ENCODE peak calls at places on chromosomes 12 and 14, in nine cellular contexts. One of them, this sample, is unnamed. For H3K4me1, the result is how much of the 10 kb centered on the place peaks cover.

GRCh38 chr12:41213107-41213506 is 25.0 kb downstream of the PDZRN4 start:
- DNase-seq in GM23338: no peak
- DNase-seq in breast epithelium: no peak
- DNase-seq in sigmoid colon: no peak
- DNase-seq in Panc1: no peak
- DNase-seq in suprapubic skin: no peak
- DNase-seq in prostate gland: no peak
- DNase-seq in endothelial cell of umbilical vein: no peak
- DNase-seq in transverse colon: no peak
- DNase-seq in this sample: no peak

GRCh38 chr14:96362071-96362964 is 823 bp downstream of the ATG2B start:
- DNase-seq in sigmoid colon: no peak
- DNase-seq in transverse colon: peak
- DNase-seq in endothelial cell of umbilical vein: peak
- DNase-seq in Panc1: peak
- DNase-seq in GM23338: peak
- DNase-seq in prostate gland: peak
- DNase-seq in suprapubic skin: no peak
- DNase-seq in breast epithelium: peak
- DNase-seq in this sample: peak

GRCh38 chr12:115147916-115148315 is 463.9 kb upstream of the TBX3 start:
- DNase-seq in transverse colon: no peak
- DNase-seq in GM23338: no peak
- DNase-seq in endothelial cell of umbilical vein: no peak
- DNase-seq in breast epithelium: no peak
- DNase-seq in sigmoid colon: no peak
- DNase-seq in prostate gland: no peak
- DNase-seq in Panc1: no peak
- DNase-seq in suprapubic skin: no peak
- DNase-seq in this sample: no peak

GRCh38 chr12:92553389-92553788 is 149.4 kb upstream of the PLEKHG7 start:
- DNase-seq in GM23338: no peak
- DNase-seq in sigmoid colon: peak
- DNase-seq in prostate gland: peak
- DNase-seq in transverse colon: no peak
- DNase-seq in Panc1: no peak
- DNase-seq in suprapubic skin: no peak
- DNase-seq in endothelial cell of umbilical vein: peak
- DNase-seq in breast epithelium: no peak
- DNase-seq in this sample: peak

GRCh38 chr12:13836116-13836515 is 145.3 kb downstream of the GRIN2B start:
- DNase-seq in sigmoid colon: no peak
- DNase-seq in GM23338: no peak
- DNase-seq in endothelial cell of umbilical vein: no peak
- DNase-seq in suprapubic skin: no peak
- DNase-seq in transverse colon: no peak
- DNase-seq in Panc1: no peak
- DNase-seq in prostate gland: no peak
- DNase-seq in breast epithelium: no peak
- DNase-seq in this sample: no peak

GRCh38 chr14:37247777-37248461 is 50.2 kb downstream of the MIPOL1 start:
- DNase-seq in prostate gland: peak
- DNase-seq in suprapubic skin: no peak
- DNase-seq in Panc1: no peak
- DNase-seq in sigmoid colon: no peak
- DNase-seq in endothelial cell of umbilical vein: no peak
- DNase-seq in breast epithelium: no peak
- DNase-seq in transverse colon: no peak
- DNase-seq in GM23338: no peak
- DNase-seq in this sample: no peak

GRCh38 chr14:73758392-73759182 is 44.4 kb upstream of the PNMA1 start:
- DNase-seq in breast epithelium: no peak
- DNase-seq in suprapubic skin: no peak
- DNase-seq in sigmoid colon: peak
- DNase-seq in prostate gland: peak
- DNase-seq in GM23338: peak
- DNase-seq in Panc1: no peak
- DNase-seq in transverse colon: peak
- DNase-seq in endothelial cell of umbilical vein: peak
- DNase-seq in this sample: peak

GRCh38 chr12:117313906-117314305 is 47.5 kb downstream of the NOS1 start:
- DNase-seq in suprapubic skin: no peak
- DNase-seq in GM23338: no peak
- DNase-seq in sigmoid colon: no peak
- DNase-seq in transverse colon: no peak
- DNase-seq in Panc1: no peak
- DNase-seq in prostate gland: no peak
- DNase-seq in breast epithelium: no peak
- DNase-seq in endothelial cell of umbilical vein: no peak
- DNase-seq in this sample: no peak

GRCh38 chr14:24277606-24278321 is 6.4 kb upstream of the RABGGTA start:
- DNase-seq in prostate gland: no peak
- DNase-seq in suprapubic skin: no peak
- DNase-seq in sigmoid colon: no peak
- DNase-seq in GM23338: no peak
- DNase-seq in endothelial cell of umbilical vein: no peak
- DNase-seq in transverse colon: peak
- DNase-seq in breast epithelium: no peak
- DNase-seq in Panc1: no peak
- DNase-seq in this sample: peak

GRCh38 chr12:65156366-65156831 is 13.0 kb upstream of the LEMD3 start:
- DNase-seq in suprapubic skin: no peak
- DNase-seq in prostate gland: no peak
- DNase-seq in transverse colon: no peak
- DNase-seq in sigmoid colon: no peak
- DNase-seq in endothelial cell of umbilical vein: peak
- DNase-seq in GM23338: no peak
- DNase-seq in breast epithelium: no peak
- DNase-seq in Panc1: no peak
- DNase-seq in this sample: no peak

GRCh38 chr12:15209782-15210181 is 11.4 kb downstream of the RERG start:
- DNase-seq in prostate gland: no peak
- DNase-seq in sigmoid colon: no peak
- DNase-seq in endothelial cell of umbilical vein: no peak
- DNase-seq in transverse colon: no peak
- DNase-seq in GM23338: no peak
- DNase-seq in suprapubic skin: no peak
- DNase-seq in breast epithelium: no peak
- DNase-seq in Panc1: no peak
- DNase-seq in this sample: no peak

GRCh38 chr12:14214495-14214894 is 151.0 kb upstream of the ATF7IP start:
- DNase-seq in endothelial cell of umbilical vein: no peak
- DNase-seq in breast epithelium: no peak
- DNase-seq in Panc1: no peak
- DNase-seq in GM23338: no peak
- DNase-seq in prostate gland: no peak
- DNase-seq in suprapubic skin: no peak
- DNase-seq in transverse colon: no peak
- DNase-seq in sigmoid colon: no peak
- DNase-seq in this sample: no peak

GRCh38 chr12:46562625-46563228 is 190.2 kb upstream of the SLC38A2 start:
- DNase-seq in suprapubic skin: no peak
- DNase-seq in GM23338: no peak
- DNase-seq in breast epithelium: no peak
- DNase-seq in transverse colon: no peak
- DNase-seq in sigmoid colon: no peak
- DNase-seq in prostate gland: peak
- DNase-seq in endothelial cell of umbilical vein: peak
- DNase-seq in Panc1: peak
- DNase-seq in this sample: no peak

DNA sequence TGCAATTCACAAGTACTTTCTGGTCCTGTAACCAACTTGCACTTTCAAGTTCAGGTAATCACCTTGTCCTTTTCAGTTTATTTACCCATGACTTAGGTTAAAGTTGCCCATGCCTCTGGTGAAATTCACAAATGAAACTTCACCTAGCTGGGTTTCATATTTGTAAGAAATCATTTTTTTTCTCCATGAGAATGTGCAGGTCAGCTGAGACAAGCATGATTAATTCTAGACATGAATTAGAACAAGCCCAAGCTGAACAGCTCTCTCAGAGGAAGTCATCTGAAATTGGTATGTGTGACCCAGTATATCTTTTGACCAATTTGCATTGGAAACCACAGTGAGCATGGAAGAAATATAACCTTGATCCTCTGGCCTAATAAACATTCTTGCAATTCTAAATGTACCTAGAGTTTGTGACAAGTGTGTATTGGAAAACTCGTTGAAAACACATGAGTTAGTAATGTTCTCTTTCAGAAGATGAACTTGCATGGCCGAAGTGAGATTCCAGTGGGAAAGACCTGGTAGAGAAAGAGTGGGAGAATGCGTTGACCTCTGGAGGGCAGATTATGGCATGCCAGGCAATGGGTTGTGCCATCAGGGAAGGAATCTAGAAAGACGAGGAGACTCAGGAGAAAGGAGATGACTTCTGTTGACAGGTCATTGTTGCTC is 486.5 kb downstream of the ZFP36L1 start:
- DNase-seq in Panc1: no peak
- DNase-seq in transverse colon: no peak
- DNase-seq in GM23338: no peak
- DNase-seq in endothelial cell of umbilical vein: no peak
- DNase-seq in suprapubic skin: no peak
- DNase-seq in sigmoid colon: no peak
- DNase-seq in prostate gland: no peak
- DNase-seq in breast epithelium: no peak
- DNase-seq in this sample: no peak
- TF ChIP-seq POLR2AphosphoS5 in Panc1: no peak
- TF ChIP-seq POLR2AphosphoS5 in transverse colon: no peak
- TF ChIP-seq POLR2AphosphoS5 in GM23338: no peak
- TF ChIP-seq POLR2AphosphoS5 in endothelial cell of umbilical vein: no peak
- TF ChIP-seq POLR2AphosphoS5 in suprapubic skin: no peak
- TF ChIP-seq POLR2AphosphoS5 in sigmoid colon: no peak
- TF ChIP-seq POLR2AphosphoS5 in prostate gland: no peak
- TF ChIP-seq POLR2AphosphoS5 in breast epithelium: no peak
- TF ChIP-seq POLR2AphosphoS5 in this sample: no peak

GRCh38 chr12:53210843-53211242 is 3.8 kb upstream of the ITGB7 start:
- DNase-seq in transverse colon: no peak
- DNase-seq in breast epithelium: no peak
- DNase-seq in sigmoid colon: no peak
- DNase-seq in endothelial cell of umbilical vein: no peak
- DNase-seq in GM23338: no peak
- DNase-seq in suprapubic skin: no peak
- DNase-seq in Panc1: no peak
- DNase-seq in prostate gland: no peak
- DNase-seq in this sample: peak
- H3K4me1 ChIP-seq in transverse colon: under half
- H3K4me1 ChIP-seq in breast epithelium: under half
- H3K4me1 ChIP-seq in sigmoid colon: under half
- H3K4me1 ChIP-seq in endothelial cell of umbilical vein: under half
- H3K4me1 ChIP-seq in GM23338: under half
- H3K4me1 ChIP-seq in suprapubic skin: under half
- H3K4me1 ChIP-seq in Panc1: under half
- H3K4me1 ChIP-seq in prostate gland: under half
- H3K4me1 ChIP-seq in this sample: half or more

DNA sequence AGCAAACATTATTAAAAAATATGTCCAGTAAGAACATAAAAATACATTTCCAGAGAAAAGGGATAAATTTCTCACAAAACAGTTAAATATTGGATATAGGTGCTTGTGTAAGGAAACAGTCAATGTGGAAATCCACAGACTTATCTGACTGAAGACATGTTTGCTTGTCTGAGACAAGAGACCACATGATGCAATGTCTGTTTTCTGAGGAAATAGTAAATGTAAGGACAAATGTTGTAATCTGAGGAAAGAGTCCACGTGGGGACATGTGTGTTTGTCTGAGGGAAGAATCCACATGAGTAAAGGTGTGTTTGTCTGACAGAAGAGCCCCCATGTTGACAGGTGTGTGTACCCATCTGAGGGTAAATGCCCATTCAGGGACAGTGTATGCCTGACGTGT is 1093.2 kb downstream of the TMEM121 start:
- DNase-seq in breast epithelium: no peak
- DNase-seq in endothelial cell of umbilical vein: no peak
- DNase-seq in Panc1: no peak
- DNase-seq in prostate gland: no peak
- DNase-seq in transverse colon: no peak
- DNase-seq in sigmoid colon: no peak
- DNase-seq in GM23338: no peak
- DNase-seq in suprapubic skin: no peak
- DNase-seq in this sample: no peak
- H3K27ac ChIP-seq in breast epithelium: no peak
- H3K27ac ChIP-seq in endothelial cell of umbilical vein: no peak
- H3K27ac ChIP-seq in Panc1: no peak
- H3K27ac ChIP-seq in prostate gland: no peak
- H3K27ac ChIP-seq in transverse colon: no peak
- H3K27ac ChIP-seq in sigmoid colon: no peak
- H3K27ac ChIP-seq in GM23338: no peak
- H3K27ac ChIP-seq in suprapubic skin: no peak
- H3K27ac ChIP-seq in this sample: no peak

GRCh38 chr14:51538973-51539372 is 112.7 kb upstream of the FRMD6 start:
- DNase-seq in transverse colon: no peak
- DNase-seq in Panc1: no peak
- DNase-seq in breast epithelium: no peak
- DNase-seq in endothelial cell of umbilical vein: no peak
- DNase-seq in sigmoid colon: no peak
- DNase-seq in prostate gland: no peak
- DNase-seq in suprapubic skin: no peak
- DNase-seq in GM23338: no peak
- DNase-seq in this sample: no peak

GRCh38 chr14:51535443-51536044 is 116.2 kb upstream of the FRMD6 start:
- DNase-seq in GM23338: no peak
- DNase-seq in breast epithelium: no peak
- DNase-seq in suprapubic skin: no peak
- DNase-seq in transverse colon: no peak
- DNase-seq in endothelial cell of umbilical vein: no peak
- DNase-seq in Panc1: no peak
- DNase-seq in prostate gland: no peak
- DNase-seq in sigmoid colon: no peak
- DNase-seq in this sample: no peak

GRCh38 chr14:51533160-51533559 is 118.5 kb upstream of the FRMD6 start:
- DNase-seq in Panc1: no peak
- DNase-seq in GM23338: no peak
- DNase-seq in breast epithelium: no peak
- DNase-seq in transverse colon: no peak
- DNase-seq in suprapubic skin: no peak
- DNase-seq in endothelial cell of umbilical vein: peak
- DNase-seq in sigmoid colon: no peak
- DNase-seq in prostate gland: no peak
- DNase-seq in this sample: no peak

GRCh38 chr14:51533877-51534553 is 117.7 kb upstream of the FRMD6 start:
- DNase-seq in GM23338: no peak
- DNase-seq in transverse colon: no peak
- DNase-seq in Panc1: no peak
- DNase-seq in endothelial cell of umbilical vein: no peak
- DNase-seq in sigmoid colon: no peak
- DNase-seq in breast epithelium: no peak
- DNase-seq in suprapubic skin: no peak
- DNase-seq in prostate gland: no peak
- DNase-seq in this sample: no peak

GRCh38 chr14:51534623-51535022 is 117.1 kb upstream of the FRMD6 start:
- DNase-seq in endothelial cell of umbilical vein: peak
- DNase-seq in prostate gland: peak
- DNase-seq in breast epithelium: peak
- DNase-seq in suprapubic skin: no peak
- DNase-seq in GM23338: no peak
- DNase-seq in transverse colon: no peak
- DNase-seq in Panc1: no peak
- DNase-seq in sigmoid colon: no peak
- DNase-seq in this sample: no peak
- TF ChIP-seq POLR2AphosphoS5 in endothelial cell of umbilical vein: peak
- TF ChIP-seq POLR2AphosphoS5 in prostate gland: no peak
- TF ChIP-seq POLR2AphosphoS5 in breast epithelium: no peak
- TF ChIP-seq POLR2AphosphoS5 in suprapubic skin: no peak
- TF ChIP-seq POLR2AphosphoS5 in GM23338: no peak
- TF ChIP-seq POLR2AphosphoS5 in transverse colon: no peak
- TF ChIP-seq POLR2AphosphoS5 in Panc1: peak
- TF ChIP-seq POLR2AphosphoS5 in sigmoid colon: no peak
- TF ChIP-seq POLR2AphosphoS5 in this sample: peak

GRCh38 chr14:64727551-64728071 is 23.4 kb downstream of the PLEKHG3 start:
- DNase-seq in suprapubic skin: no peak
- DNase-seq in transverse colon: no peak
- DNase-seq in endothelial cell of umbilical vein: no peak
- DNase-seq in Panc1: no peak
- DNase-seq in prostate gland: no peak
- DNase-seq in breast epithelium: no peak
- DNase-seq in sigmoid colon: peak
- DNase-seq in GM23338: no peak
- DNase-seq in this sample: peak
- H3K4me1 ChIP-seq in suprapubic skin: under half
- H3K4me1 ChIP-seq in transverse colon: half or more
- H3K4me1 ChIP-seq in endothelial cell of umbilical vein: under half
- H3K4me1 ChIP-seq in Panc1: under half
- H3K4me1 ChIP-seq in prostate gland: under half
- H3K4me1 ChIP-seq in breast epithelium: under half
- H3K4me1 ChIP-seq in sigmoid colon: under half
- H3K4me1 ChIP-seq in GM23338: under half
- H3K4me1 ChIP-seq in this sample: half or more